ENCODE peak calls at places on chromosome 13, in ten cellular contexts. One of them, this sample, is unnamed.

GRCh38 chr13:79901336-79901735 is 420.4 kb downstream of the NDFIP2 start:
- DNase-seq in stimulated activated CD8-positive, alpha-beta memory T cell treated with anti-CD3 and anti-CD28 coated beads, Interleukin-15, amount 100 ng/mL, for 24 hours: no peak
- DNase-seq in EL: peak; percentile 43
- DNase-seq in nephron progenitor cell: no peak
- DNase-seq in uterus: no peak
- DNase-seq in stimulated activated naive CD4-positive, alpha-beta T cell: no peak
- DNase-seq in NCI-H510A treated with DMSO at 0.1 percent for 48 hours: no peak
- DNase-seq in posterior cingulate gyrus: no peak
- DNase-seq in activated T-cell treated with anti-CD3 and anti-CD28 coated beads for 1 hour: no peak
- DNase-seq in activated CD4-positive, alpha-beta T cell treated with anti-CD3 and anti-CD28 coated beads, Interleukin-2, amount 50 U/mL, for 24 hours: no peak
- DNase-seq in this sample: no peak

GRCh38 chr13:112441779-112442310 is 65.7 kb downstream of the SPACA7 start:
- DNase-seq in NCI-H510A treated with DMSO at 0.1 percent for 48 hours: no peak
- DNase-seq in activated CD4-positive, alpha-beta T cell treated with anti-CD3 and anti-CD28 coated beads, Interleukin-2, amount 50 U/mL, for 24 hours: no peak
- DNase-seq in activated T-cell treated with anti-CD3 and anti-CD28 coated beads for 1 hour: no peak
- DNase-seq in posterior cingulate gyrus: no peak
- DNase-seq in stimulated activated CD8-positive, alpha-beta memory T cell treated with anti-CD3 and anti-CD28 coated beads, Interleukin-15, amount 100 ng/mL, for 24 hours: no peak
- DNase-seq in stimulated activated naive CD4-positive, alpha-beta T cell: no peak
- DNase-seq in uterus: no peak
- DNase-seq in EL: no peak
- DNase-seq in nephron progenitor cell: no peak
- DNase-seq in this sample: no peak

GRCh38 chr13:75226092-75226491 is 255.9 kb downstream of the TBC1D4 start:
- DNase-seq in nephron progenitor cell: no peak
- DNase-seq in NCI-H510A treated with DMSO at 0.1 percent for 48 hours: no peak
- DNase-seq in stimulated activated CD8-positive, alpha-beta memory T cell treated with anti-CD3 and anti-CD28 coated beads, Interleukin-15, amount 100 ng/mL, for 24 hours: no peak
- DNase-seq in activated T-cell treated with anti-CD3 and anti-CD28 coated beads for 1 hour: no peak
- DNase-seq in uterus: no peak
- DNase-seq in stimulated activated naive CD4-positive, alpha-beta T cell: no peak
- DNase-seq in EL: peak; percentile 12
- DNase-seq in activated CD4-positive, alpha-beta T cell treated with anti-CD3 and anti-CD28 coated beads, Interleukin-2, amount 50 U/mL, for 24 hours: no peak
- DNase-seq in posterior cingulate gyrus: no peak
- DNase-seq in this sample: no peak

GRCh38 chr13:35744566-35745203 is 268.2 kb upstream of the MAB21L1 start:
- DNase-seq in NCI-H510A treated with DMSO at 0.1 percent for 48 hours: no peak
- DNase-seq in activated T-cell treated with anti-CD3 and anti-CD28 coated beads for 1 hour: no peak
- DNase-seq in EL: no peak
- DNase-seq in stimulated activated CD8-positive, alpha-beta memory T cell treated with anti-CD3 and anti-CD28 coated beads, Interleukin-15, amount 100 ng/mL, for 24 hours: no peak
- DNase-seq in stimulated activated naive CD4-positive, alpha-beta T cell: no peak
- DNase-seq in nephron progenitor cell: peak; percentile 20
- DNase-seq in activated CD4-positive, alpha-beta T cell treated with anti-CD3 and anti-CD28 coated beads, Interleukin-2, amount 50 U/mL, for 24 hours: no peak
- DNase-seq in posterior cingulate gyrus: no peak
- DNase-seq in uterus: no peak
- DNase-seq in this sample: no peak

GRCh38 chr13:80029170-80029569 is 311.8 kb downstream of the SPRY2 start:
- DNase-seq in NCI-H510A treated with DMSO at 0.1 percent for 48 hours: peak; percentile 43
- DNase-seq in activated CD4-positive, alpha-beta T cell treated with anti-CD3 and anti-CD28 coated beads, Interleukin-2, amount 50 U/mL, for 24 hours: no peak
- DNase-seq in stimulated activated CD8-positive, alpha-beta memory T cell treated with anti-CD3 and anti-CD28 coated beads, Interleukin-15, amount 100 ng/mL, for 24 hours: no peak
- DNase-seq in uterus: no peak
- DNase-seq in stimulated activated naive CD4-positive, alpha-beta T cell: no peak
- DNase-seq in nephron progenitor cell: no peak
- DNase-seq in EL: no peak
- DNase-seq in posterior cingulate gyrus: no peak
- DNase-seq in activated T-cell treated with anti-CD3 and anti-CD28 coated beads for 1 hour: no peak
- DNase-seq in this sample: no peak

GRCh38 chr13:21637296-21637695 is 33.3 kb upstream of the MICU2 start:
- DNase-seq in EL: peak; percentile 53
- DNase-seq in activated T-cell treated with anti-CD3 and anti-CD28 coated beads for 1 hour: no peak
- DNase-seq in activated CD4-positive, alpha-beta T cell treated with anti-CD3 and anti-CD28 coated beads, Interleukin-2, amount 50 U/mL, for 24 hours: no peak
- DNase-seq in stimulated activated naive CD4-positive, alpha-beta T cell: no peak
- DNase-seq in stimulated activated CD8-positive, alpha-beta memory T cell treated with anti-CD3 and anti-CD28 coated beads, Interleukin-15, amount 100 ng/mL, for 24 hours: no peak
- DNase-seq in nephron progenitor cell: no peak
- DNase-seq in NCI-H510A treated with DMSO at 0.1 percent for 48 hours: peak; percentile 51
- DNase-seq in uterus: no peak
- DNase-seq in posterior cingulate gyrus: peak; percentile 41
- DNase-seq in this sample: peak; percentile 50

GRCh38 chr13:42377640-42378382 is 105.9 kb downstream of the AKAP11 start:
- DNase-seq in NCI-H510A treated with DMSO at 0.1 percent for 48 hours: no peak
- DNase-seq in nephron progenitor cell: no peak
- DNase-seq in stimulated activated CD8-positive, alpha-beta memory T cell treated with anti-CD3 and anti-CD28 coated beads, Interleukin-15, amount 100 ng/mL, for 24 hours: no peak
- DNase-seq in activated CD4-positive, alpha-beta T cell treated with anti-CD3 and anti-CD28 coated beads, Interleukin-2, amount 50 U/mL, for 24 hours: no peak
- DNase-seq in stimulated activated naive CD4-positive, alpha-beta T cell: no peak
- DNase-seq in activated T-cell treated with anti-CD3 and anti-CD28 coated beads for 1 hour: no peak
- DNase-seq in EL: no peak
- DNase-seq in uterus: no peak
- DNase-seq in posterior cingulate gyrus: no peak
- DNase-seq in this sample: no peak

GRCh38 chr13:45548281-45548680 is 67.3 kb downstream of the ERICH6B start:
- DNase-seq in activated CD4-positive, alpha-beta T cell treated with anti-CD3 and anti-CD28 coated beads, Interleukin-2, amount 50 U/mL, for 24 hours: no peak
- DNase-seq in posterior cingulate gyrus: no peak
- DNase-seq in NCI-H510A treated with DMSO at 0.1 percent for 48 hours: no peak
- DNase-seq in EL: no peak
- DNase-seq in stimulated activated naive CD4-positive, alpha-beta T cell: no peak
- DNase-seq in stimulated activated CD8-positive, alpha-beta memory T cell treated with anti-CD3 and anti-CD28 coated beads, Interleukin-15, amount 100 ng/mL, for 24 hours: no peak
- DNase-seq in uterus: no peak
- DNase-seq in nephron progenitor cell: no peak
- DNase-seq in activated T-cell treated with anti-CD3 and anti-CD28 coated beads for 1 hour: no peak
- DNase-seq in this sample: no peak

GRCh38 chr13:44969858-44970484 is 19.3 kb downstream of the NUFIP1 start:
- DNase-seq in uterus: no peak
- DNase-seq in NCI-H510A treated with DMSO at 0.1 percent for 48 hours: peak; percentile 8
- DNase-seq in nephron progenitor cell: peak; percentile 15
- DNase-seq in stimulated activated CD8-positive, alpha-beta memory T cell treated with anti-CD3 and anti-CD28 coated beads, Interleukin-15, amount 100 ng/mL, for 24 hours: no peak
- DNase-seq in stimulated activated naive CD4-positive, alpha-beta T cell: no peak
- DNase-seq in EL: peak; percentile 62
- DNase-seq in posterior cingulate gyrus: no peak
- DNase-seq in activated T-cell treated with anti-CD3 and anti-CD28 coated beads for 1 hour: no peak
- DNase-seq in activated CD4-positive, alpha-beta T cell treated with anti-CD3 and anti-CD28 coated beads, Interleukin-2, amount 50 U/mL, for 24 hours: no peak
- DNase-seq in this sample: peak; percentile 49

GRCh38 chr13:34738251-34739170 is 203.6 kb upstream of the NBEA start:
- DNase-seq in stimulated activated CD8-positive, alpha-beta memory T cell treated with anti-CD3 and anti-CD28 coated beads, Interleukin-15, amount 100 ng/mL, for 24 hours: no peak
- DNase-seq in stimulated activated naive CD4-positive, alpha-beta T cell: no peak
- DNase-seq in EL: no peak
- DNase-seq in uterus: no peak
- DNase-seq in posterior cingulate gyrus: no peak
- DNase-seq in nephron progenitor cell: no peak
- DNase-seq in activated CD4-positive, alpha-beta T cell treated with anti-CD3 and anti-CD28 coated beads, Interleukin-2, amount 50 U/mL, for 24 hours: no peak
- DNase-seq in activated T-cell treated with anti-CD3 and anti-CD28 coated beads for 1 hour: no peak
- DNase-seq in NCI-H510A treated with DMSO at 0.1 percent for 48 hours: no peak
- DNase-seq in this sample: no peak

GRCh38 chr13:46668906-46669525 is 116.0 kb downstream of the LRCH1 start:
- DNase-seq in stimulated activated naive CD4-positive, alpha-beta T cell: no peak
- DNase-seq in activated T-cell treated with anti-CD3 and anti-CD28 coated beads for 1 hour: no peak
- DNase-seq in NCI-H510A treated with DMSO at 0.1 percent for 48 hours: no peak
- DNase-seq in nephron progenitor cell: no peak
- DNase-seq in activated CD4-positive, alpha-beta T cell treated with anti-CD3 and anti-CD28 coated beads, Interleukin-2, amount 50 U/mL, for 24 hours: no peak
- DNase-seq in EL: no peak
- DNase-seq in stimulated activated CD8-positive, alpha-beta memory T cell treated with anti-CD3 and anti-CD28 coated beads, Interleukin-15, amount 100 ng/mL, for 24 hours: no peak
- DNase-seq in uterus: no peak
- DNase-seq in posterior cingulate gyrus: no peak
- DNase-seq in this sample: no peak

GRCh38 chr13:65966991-65967451 is 1263.1 kb downstream of the PCDH9 start:
- DNase-seq in EL: peak; percentile 57
- DNase-seq in activated CD4-positive, alpha-beta T cell treated with anti-CD3 and anti-CD28 coated beads, Interleukin-2, amount 50 U/mL, for 24 hours: no peak
- DNase-seq in stimulated activated CD8-positive, alpha-beta memory T cell treated with anti-CD3 and anti-CD28 coated beads, Interleukin-15, amount 100 ng/mL, for 24 hours: no peak
- DNase-seq in activated T-cell treated with anti-CD3 and anti-CD28 coated beads for 1 hour: no peak
- DNase-seq in stimulated activated naive CD4-positive, alpha-beta T cell: no peak
- DNase-seq in posterior cingulate gyrus: no peak
- DNase-seq in NCI-H510A treated with DMSO at 0.1 percent for 48 hours: no peak
- DNase-seq in nephron progenitor cell: no peak
- DNase-seq in uterus: no peak
- DNase-seq in this sample: peak; percentile 34

GRCh38 chr13:90867336-90867683 is 480.2 kb upstream of the MIR17HG start:
- DNase-seq in stimulated activated naive CD4-positive, alpha-beta T cell: no peak
- DNase-seq in stimulated activated CD8-positive, alpha-beta memory T cell treated with anti-CD3 and anti-CD28 coated beads, Interleukin-15, amount 100 ng/mL, for 24 hours: no peak
- DNase-seq in posterior cingulate gyrus: peak; percentile 35
- DNase-seq in activated CD4-positive, alpha-beta T cell treated with anti-CD3 and anti-CD28 coated beads, Interleukin-2, amount 50 U/mL, for 24 hours: no peak
- DNase-seq in EL: peak; percentile 66
- DNase-seq in activated T-cell treated with anti-CD3 and anti-CD28 coated beads for 1 hour: no peak
- DNase-seq in NCI-H510A treated with DMSO at 0.1 percent for 48 hours: peak; percentile 86
- DNase-seq in nephron progenitor cell: peak; percentile 73
- DNase-seq in uterus: peak; percentile 20
- DNase-seq in this sample: peak; percentile 75